ENCODE peak calls at places on chromosomes 2 and 18, in four cellular contexts. U is DMS79; S is posterior cingulate gyrus; Q is activated CD8-positive, alpha-beta T cell treated with anti-CD3 and anti-CD28 coated beads, Interleukin-2, amount 10 ng/mL, durations not matched to agents 7 days and 5 days. F is an unnamed sample.

GRCh38 chr2:183996825-183997823 is 601.2 kb upstream of the ZNF804A start:
- DNase-seq in U (no peak), Q (no peak), S (no peak), F (no peak)

GRCh38 chr2:60811491-60812370 is 55.7 kb downstream of the PAPOLG start:
- DNase-seq in Q (no peak), S (no peak), U (no peak), F (no peak)

GRCh38 chr2:237182422-237183123 is 96.9 kb downstream of the COPS8 start:
- DNase-seq in U (no peak), S (no peak), Q (no peak), F (peak; percentile 92)

GRCh38 chr18:50729326-50729725 is 90.5 kb downstream of the MRO start:
- DNase-seq in Q (no peak), U (no peak), S (no peak), F (no peak)

GRCh38 chr2:173349295-173349694 is 5.4 kb upstream of the CDCA7 start:
- DNase-seq in Q (no peak), S (no peak), U (no peak), F (no peak)

GRCh38 chr18:21243041-21243431 is 1.0 kb downstream of the GREB1L start:
- DNase-seq in U (no peak), Q (no peak), S (no peak), F (peak; percentile 21)

GRCh38 chr2:201969938-201970785 is 63.5 kb upstream of the FZD7 start:
- DNase-seq in Q (no peak), U (no peak), S (no peak), F (peak; percentile 82)

GRCh38 chr18:43886341-43886740 is 609.1 kb upstream of the SYT4 start:
- DNase-seq in U (peak; percentile 94), S (no peak), Q (no peak), F (peak; percentile 59)

GRCh38 chr2:174024524-174025270 is 59.5 kb upstream of the SP3 start:
- DNase-seq in U (peak; percentile 52), Q (no peak), S (no peak), F (peak; percentile 94)

GRCh38 chr2:237978058-237978712 is 11.4 kb downstream of the UBE2F start:
- DNase-seq in U (no peak), Q (no peak), S (no peak), F (peak; percentile 57)

GRCh38 chr2:26276488-26276887 is 31.7 kb downstream of the HADHB start:
- DNase-seq in U (no peak), S (no peak), Q (no peak), F (no peak)

GRCh38 chr2:207090389-207090788 is 75.4 kb downstream of the KLF7 start:
- DNase-seq in Q (no peak), S (no peak), U (no peak), F (no peak)

GRCh38 chr2:118848381-118849225 is 1.2 kb upstream of the EN1 start:
- DNase-seq in U (no peak), Q (no peak), S (no peak), F (no peak)

GRCh38 chr18:31680836-31681568 is 3.4 kb downstream of the B4GALT6 start:
- DNase-seq in Q (no peak), U (no peak), S (no peak), F (peak; percentile 18)

GRCh38 chr18:62788891-62789290 is 73.5 kb downstream of the PHLPP1 start:
- DNase-seq in U (peak; percentile 10), Q (no peak), S (no peak), F (no peak)

GRCh38 chr2:75031906-75032803 is 73.7 kb downstream of the POLE4 start:
- DNase-seq in S (no peak), U (no peak), Q (no peak), F (no peak)

GRCh38 chr2:62112192-62112591 is 83.7 kb upstream of the B3GNT2 start:
- DNase-seq in Q (no peak), U (no peak), S (no peak), F (peak; percentile 56)

GRCh38 chr2:217286833-217287232 is 427.0 kb upstream of the TNP1 start:
- DNase-seq in Q (no peak), S (no peak), U (no peak), F (peak; percentile 31)

GRCh38 chr2:159872353-159872752 is 74.3 kb upstream of the CD302 start:
- DNase-seq in S (no peak), U (no peak), Q (no peak), F (no peak)

GRCh38 chr2:70919672-70920366 is 15.9 kb upstream of the ATP6V1B1 start:
- DNase-seq in U (no peak), S (no peak), Q (peak; percentile 79), F (peak; percentile 72)

GRCh38 chr2:48016620-48017019 is 110.3 kb upstream of the FBXO11 start:
- DNase-seq in S (no peak), U (no peak), Q (no peak), F (no peak)

F was measured in fibroblast of mammary gland.